ENCODE peak calls at places on chromosomes 12 and 14, in seven cellular contexts. I is SW480, T is AG09319, J is ELF-1, G is iPS DF 6.9, F is germinal center, U is NCI-H1092 treated with DMSO at 0.1 percent for 48 hours. Q is an unnamed sample.

GRCh38 chr14:32426596-32427408 is 97.7 kb downstream of the AKAP6 start:
- DNase-seq in I (no peak), T (no peak), J (peak), G (no peak), F (no peak), U (peak), Q (no peak)

GRCh38 chr12:49279706-49280159 is 14.9 kb downstream of the TUBA1C start:
- DNase-seq in I (no peak), T (no peak), J (peak), G (no peak), F (no peak), U (no peak), Q (no peak)

GRCh38 chr12:107951024-107951423 is 176.5 kb downstream of the ASCL4 start:
- DNase-seq in I (no peak), T (no peak), J (no peak), G (no peak), F (no peak), U (no peak), Q (no peak)

GRCh38 chr12:124904306-124905098 is 9.9 kb downstream of the UBC start:
- DNase-seq in I (peak), T (peak), J (peak), G (no peak), F (no peak), U (no peak), Q (no peak)

GRCh38 chr14:36505892-36506731 is 13.9 kb downstream of the NKX2-1 start:
- DNase-seq in I (no peak), T (no peak), J (no peak), G (no peak), F (no peak), U (peak), Q (no peak)

GRCh38 chr12:132030367-132031038 is 80.8 kb downstream of the EP400 start:
- DNase-seq in I (no peak), T (no peak), J (no peak), G (no peak), F (no peak), U (no peak), Q (no peak)

GRCh38 chr12:81819991-81820633 is 61.0 kb upstream of the PPFIA2 start:
- DNase-seq in I (no peak), T (no peak), J (no peak), G (no peak), F (no peak), U (no peak), Q (no peak)

GRCh38 chr14:94636744-94637412 is 24.7 kb downstream of the SERPINA3 start:
- DNase-seq in I (peak), T (no peak), J (no peak), G (no peak), F (no peak), U (no peak), Q (no peak)

GRCh38 chr12:114371250-114371649 is 34.7 kb downstream of the TBX5 start:
- DNase-seq in I (no peak), T (no peak), J (no peak), G (no peak), F (no peak), U (no peak), Q (no peak)

GRCh38 chr12:105523164-105524057 is 192.9 kb downstream of the C12orf75 start:
- DNase-seq in I (no peak), T (peak), J (peak), G (no peak), F (no peak), U (no peak), Q (no peak)